ENCODE peak calls at places on chromosomes 7 and 10, in ten cellular contexts. K is kidney glomerular epithelial cell; B is occipital lobe; Q is DND-41; S is T-helper 2 cell; A is activated CD8-positive, alpha-beta memory T cell treated with anti-CD3 and anti-CD28 coated beads, Interleukin-2, amount 50 U/mL, for 4 hours; W is CD4-positive, alpha-beta T cell; D is endothelial cell; E is non-pigmented ciliary epithelial cell; O is nucleus accumbens. L is an unnamed sample.

GRCh38 chr10:60042959-60043358 is 136.6 kb upstream of the CCDC6 start:
- DNase-seq in K (no peak), B (no peak), Q (no peak), S (no peak), A (no peak), W (no peak), D (no peak), E (no peak), O (no peak), L (no peak)

GRCh38 chr7:114181280-114181679 is 233.3 kb upstream of the FOXP2 start:
- DNase-seq in K (no peak), B (no peak), Q (no peak), S (no peak), A (no peak), W (no peak), D (no peak), E (no peak), O (no peak), L (no peak)

GRCh38 chr10:71638087-71638576 is 81.4 kb downstream of the C10orf105 start:
- DNase-seq in K (no peak), B (no peak), Q (no peak), S (no peak), A (no peak), W (no peak), D (no peak), E (no peak), O (no peak), L (no peak)

GRCh38 chr7:102412548-102412947 is 16.4 kb downstream of the PRKRIP1 start:
- DNase-seq in K (no peak), B (peak), Q (no peak), S (no peak), A (peak), W (peak), D (no peak), E (no peak), O (peak), L (no peak)

GRCh38 chr7:48139461-48139860 is 31.8 kb upstream of the ABCA13 start:
- DNase-seq in K (no peak), B (no peak), Q (no peak), S (no peak), A (no peak), W (no peak), D (no peak), E (no peak), O (no peak), L (no peak)

GRCh38 chr7:74443591-74444365 is 9.9 kb upstream of the GTF2IRD1 start:
- DNase-seq in K (no peak), B (no peak), Q (no peak), S (no peak), A (no peak), W (no peak), D (no peak), E (no peak), O (peak), L (no peak)

GRCh38 chr7:153835104-153835503 is 217.1 kb upstream of the DPP6 start:
- DNase-seq in K (peak), B (no peak), Q (no peak), S (no peak), A (no peak), W (no peak), D (no peak), E (no peak), O (no peak), L (no peak)

GRCh38 chr10:85421421-85421820 is 945.2 kb downstream of the GRID1 start:
- DNase-seq in K (no peak), B (no peak), Q (no peak), S (no peak), A (no peak), W (no peak), D (no peak), E (no peak), O (no peak), L (no peak)

GRCh38 chr10:52053522-52053921 is 260.6 kb upstream of the DKK1 start:
- DNase-seq in K (no peak), B (no peak), Q (no peak), S (no peak), A (no peak), W (no peak), D (no peak), E (no peak), O (no peak), L (no peak)

GRCh38 chr10:58385784-58386112 is 538 bp downstream of the TFAM start:
- DNase-seq in K (no peak), B (no peak), Q (peak), S (no peak), A (peak), W (no peak), D (peak), E (no peak), O (no peak), L (no peak)

GRCh38 chr7:98354052-98354451 is 46.8 kb downstream of the BAIAP2L1 start:
- DNase-seq in K (no peak), B (no peak), Q (no peak), S (no peak), A (no peak), W (no peak), D (no peak), E (no peak), O (no peak), L (no peak)

GRCh38 chr7:151897201-151897711 is 20.3 kb upstream of the PRKAG2 start:
- DNase-seq in K (no peak), B (no peak), Q (no peak), S (no peak), A (no peak), W (no peak), D (no peak), E (no peak), O (peak), L (no peak)

GRCh38 chr10:132671171-132672154 is 114.5 kb downstream of the NKX6-2 start:
- DNase-seq in K (no peak), B (no peak), Q (no peak), S (no peak), A (no peak), W (peak), D (no peak), E (no peak), O (no peak), L (no peak)

GRCh38 chr10:30694492-30695228 is 65.1 kb upstream of the LYZL2 start:
- DNase-seq in K (no peak), B (no peak), Q (no peak), S (no peak), A (no peak), W (no peak), D (no peak), E (no peak), O (no peak), L (no peak)

GRCh38 chr7:31327071-31327470 is 13.5 kb downstream of the NEUROD6 start:
- DNase-seq in K (peak), B (no peak), Q (no peak), S (no peak), A (no peak), W (no peak), D (no peak), E (peak), O (no peak), L (no peak)

GRCh38 chr10:80444646-80445319 is 9.3 kb upstream of the TSPAN14 start:
- DNase-seq in K (peak), B (peak), Q (peak), S (peak), A (no peak), W (peak), D (peak), E (peak), O (peak), L (no peak)

GRCh38 chr10:126063353-126063791 is 167.0 kb downstream of the FANK1 start:
- DNase-seq in K (peak), B (no peak), Q (no peak), S (no peak), A (no peak), W (no peak), D (no peak), E (peak), O (no peak), L (no peak)

GRCh38 chr10:14665304-14665703 is 109.4 kb downstream of the FAM107B start:
- DNase-seq in K (no peak), B (no peak), Q (no peak), S (no peak), A (no peak), W (no peak), D (no peak), E (no peak), O (no peak), L (no peak)

GRCh38 chr7:2863461-2864066 is 19.5 kb upstream of the GNA12 start:
- DNase-seq in K (peak), B (peak), Q (peak), S (peak), A (peak), W (peak), D (peak), E (peak), O (no peak), L (no peak)

GRCh38 chr7:128861957-128862570 is 592 bp upstream of the ATP6V1F start:
- DNase-seq in K (peak), B (no peak), Q (no peak), S (no peak), A (no peak), W (no peak), D (no peak), E (no peak), O (no peak), L (no peak)

GRCh38 chr7:148368562-148368961 is 222.0 kb upstream of the C7orf33 start:
- DNase-seq in K (no peak), B (no peak), Q (no peak), S (no peak), A (no peak), W (no peak), D (no peak), E (no peak), O (no peak), L (no peak)

GRCh38 chr7:25125137-25125946 is at the start of gene CYCS:
- DNase-seq in K (peak), B (peak), Q (peak), S (peak), A (peak), W (peak), D (peak), E (peak), O (peak), L (peak)

GRCh38 chr10:100148353-100149211 is 37.2 kb downstream of the ERLIN1 start:
- DNase-seq in K (peak), B (peak), Q (no peak), S (no peak), A (peak), W (no peak), D (no peak), E (peak), O (no peak), L (no peak)

GRCh38 chr7:24959735-24960485 is 20.1 kb downstream of the OSBPL3 start:
- DNase-seq in K (no peak), B (no peak), Q (no peak), S (no peak), A (no peak), W (no peak), D (no peak), E (no peak), O (no peak), L (no peak)